ENCODE peak calls at places on chromosomes 6 and 20, in six cellular contexts. H is PC-9, V is H9, I is colonic mucosa, W is MCF 10A, O is neural progenitor cell. G is an unnamed sample.

GRCh38 chr6:107867302-107867615 is 43.1 kb upstream of the SCML4 start:
- DNase-seq in H (no peak), V (peak), I (no peak), W (no peak), O (no peak), G (no peak)

GRCh38 chr6:90004511-90004910 is 110.2 kb downstream of the GJA10 start:
- DNase-seq in H (no peak), V (no peak), I (peak), W (no peak), O (no peak), G (no peak)

GRCh38 chr6:82988904-82989303 is 76.7 kb downstream of the UBE3D start:
- DNase-seq in H (no peak), V (no peak), I (no peak), W (no peak), O (no peak), G (no peak)

GRCh38 chr20:64077094-64077493 is 2.2 kb downstream of the RGS19 start:
- DNase-seq in H (no peak), V (no peak), I (peak), W (no peak), O (no peak), G (no peak)

GRCh38 chr6:137623293-137623692 is 129.1 kb upstream of the OLIG3 start:
- DNase-seq in H (no peak), V (no peak), I (no peak), W (no peak), O (no peak), G (no peak)

GRCh38 chr6:90315354-90315960 is 18.8 kb upstream of the BACH2 start:
- DNase-seq in H (no peak), V (no peak), I (no peak), W (no peak), O (no peak), G (no peak)

GRCh38 chr6:31702421-31702818 is 704 bp downstream of the ABHD16A start:
- DNase-seq in H (no peak), V (no peak), I (no peak), W (peak), O (no peak), G (no peak)

GRCh38 chr6:154277578-154278128 is 79.0 kb downstream of the IPCEF1 start:
- DNase-seq in H (no peak), V (no peak), I (no peak), W (no peak), O (no peak), G (no peak)

GRCh38 chr6:89597988-89598387 is 40.6 kb downstream of the LYRM2 start:
- DNase-seq in H (peak), V (no peak), I (no peak), W (peak), O (no peak), G (no peak)

GRCh38 chr6:136471372-136471771 is 78.8 kb downstream of the MAP7 start:
- DNase-seq in H (no peak), V (no peak), I (no peak), W (no peak), O (peak), G (no peak)

GRCh38 chr6:7189101-7189721 is 81.5 kb downstream of the RREB1 start:
- DNase-seq in H (no peak), V (no peak), I (no peak), W (no peak), O (peak), G (no peak)

GRCh38 chr6:92428443-92428842 is 990.9 kb downstream of the EPHA7 start:
- DNase-seq in H (no peak), V (no peak), I (no peak), W (no peak), O (no peak), G (no peak)

GRCh38 chr6:106309766-106310373 is 15.7 kb downstream of the ATG5 start:
- DNase-seq in H (peak), V (no peak), I (no peak), W (peak), O (no peak), G (no peak)

GRCh38 chr6:110951986-110952794 is 6.3 kb upstream of the GTF3C6 start:
- DNase-seq in H (peak), V (no peak), I (no peak), W (peak), O (no peak), G (no peak)

GRCh38 chr6:129844118-129844891 is 16.8 kb downstream of the TMEM244 start:
- DNase-seq in H (peak), V (peak), I (no peak), W (peak), O (peak), G (no peak)

GRCh38 chr20:60009826-60010616 is 51.8 kb downstream of the CDH26 start:
- DNase-seq in H (no peak), V (peak), I (no peak), W (peak), O (peak), G (no peak)
- TF ChIP-seq CTCF in H (peak), V (peak), I (no peak), W (peak), O (peak), G (no peak)

GRCh38 chr6:20877008-20877937 is 343.0 kb downstream of the CDKAL1 start:
- DNase-seq in H (peak), V (no peak), I (peak), W (peak), O (no peak), G (no peak)

GRCh38 chr6:20870493-20870892 is 336.2 kb downstream of the CDKAL1 start:
- DNase-seq in H (no peak), V (no peak), I (no peak), W (no peak), O (no peak), G (no peak)

GRCh38 chr6:20876016-20876415 is 341.8 kb downstream of the CDKAL1 start:
- DNase-seq in H (no peak), V (no peak), I (no peak), W (no peak), O (peak), G (no peak)

GRCh38 chr6:20875369-20875963 is 341.2 kb downstream of the CDKAL1 start:
- DNase-seq in H (no peak), V (no peak), I (no peak), W (peak), O (peak), G (no peak)

GRCh38 chr6:20873425-20874190 is 339.4 kb downstream of the CDKAL1 start:
- DNase-seq in H (no peak), V (peak), I (no peak), W (peak), O (peak), G (no peak)
- TF ChIP-seq CTCF in H (no peak), V (peak), I (no peak), W (no peak), O (peak), G (no peak)

GRCh38 chr6:151440930-151441329 is 11.0 kb downstream of the RMND1 start:
- DNase-seq in H (no peak), V (no peak), I (no peak), W (no peak), O (no peak), G (no peak)
- TF ChIP-seq CTCF in H (no peak), V (no peak), I (no peak), W (peak), O (peak), G (peak)

GRCh38 chr20:62413896-62414481 is 6.9 kb upstream of the CABLES2 start:
- DNase-seq in H (no peak), V (peak), I (no peak), W (no peak), O (peak), G (no peak)
- TF ChIP-seq CTCF in H (peak), V (peak), I (no peak), W (peak), O (peak), G (no peak)

GRCh38 chr6:12969933-12970332 is 253.4 kb downstream of the PHACTR1 start:
- DNase-seq in H (no peak), V (no peak), I (no peak), W (no peak), O (no peak), G (no peak)

GRCh38 chr6:12977851-12978250 is 261.3 kb downstream of the PHACTR1 start:
- DNase-seq in H (no peak), V (no peak), I (no peak), W (no peak), O (no peak), G (no peak)

GRCh38 chr6:12968839-12969558 is 252.4 kb downstream of the PHACTR1 start:
- DNase-seq in H (no peak), V (no peak), I (no peak), W (no peak), O (no peak), G (no peak)

GRCh38 chr6:12977206-12977605 is 260.6 kb downstream of the PHACTR1 start:
- DNase-seq in H (no peak), V (no peak), I (no peak), W (no peak), O (no peak), G (no peak)

DNA sequence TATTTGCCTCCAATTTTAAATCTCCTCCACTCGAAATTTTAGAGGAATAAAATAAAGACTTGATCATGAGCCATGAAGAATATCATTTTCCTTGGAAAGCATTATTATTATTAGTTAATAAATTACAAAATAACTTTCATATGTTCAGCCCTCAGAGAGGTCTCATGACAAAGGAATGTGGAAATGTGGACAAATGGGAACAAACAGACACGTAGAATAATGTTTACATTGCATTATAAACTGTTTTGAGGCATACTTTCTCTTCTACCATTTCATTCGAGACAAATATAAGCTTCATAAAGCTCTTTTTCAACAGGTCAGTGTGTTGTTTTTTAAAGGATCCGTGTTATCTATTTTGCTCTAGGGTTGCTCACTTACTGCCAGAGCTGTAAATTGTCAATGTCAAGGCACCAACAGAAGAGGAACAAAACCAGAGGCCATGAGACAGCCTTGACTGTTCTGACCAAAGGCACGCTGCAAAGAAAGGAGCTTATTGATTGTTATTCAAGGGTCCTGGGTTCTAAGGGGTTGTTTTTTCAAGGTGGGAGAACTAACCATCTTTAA is 256.8 kb downstream of the PHACTR1 start:
- DNase-seq in H (no peak), V (no peak), I (no peak), W (no peak), O (no peak), G (no peak)
- TF ChIP-seq CTCF in H (no peak), V (no peak), I (no peak), W (no peak), O (no peak), G (no peak)